ENCODE peak calls at places on chromosome 21, in ten cellular contexts. J, N, O, B, F, Y, U, A, Q and E are unnamed samples.

GRCh38 chr21:28754127-28754611 is 238.5 kb downstream of the LTN1 start:
- DNase-seq in N (no peak), Y (no peak), Q (peak), B (no peak), O (peak), A (no peak), U (no peak), J (no peak), F (no peak), E (no peak)

GRCh38 chr21:41428847-41429246 is 2.8 kb downstream of the MX1 start:
- DNase-seq in N (no peak), O (no peak), U (no peak), Q (no peak), F (no peak), Y (no peak), B (no peak), A (no peak), J (no peak), E (no peak)

GRCh38 chr21:23837564-23837963 is 1769.7 kb downstream of the MRPL39 start:
- DNase-seq in U (no peak), F (no peak), O (no peak), N (no peak), A (no peak), Q (no peak), B (peak), J (no peak), Y (no peak), E (no peak)

GRCh38 chr21:32134441-32135159 is 144.2 kb downstream of the MIS18A start:
- DNase-seq in B (no peak), Y (no peak), N (no peak), O (no peak), U (no peak), A (no peak), Q (no peak), J (no peak), F (no peak), E (no peak)

GRCh38 chr21:45412909-45413581 is 8.1 kb downstream of the COL18A1 start:
- DNase-seq in Y (no peak), U (no peak), Q (peak), O (no peak), B (no peak), A (no peak), N (no peak), F (no peak), J (no peak), E (no peak)

GRCh38 chr21:33040215-33040614 is 14.5 kb downstream of the OLIG2 start:
- DNase-seq in U (no peak), Q (no peak), Y (no peak), A (no peak), F (no peak), J (no peak), O (no peak), B (no peak), N (no peak), E (no peak)

GRCh38 chr21:29105218-29105617 is 25.2 kb upstream of the MAP3K7CL start:
- DNase-seq in J (no peak), Y (peak), B (no peak), U (no peak), A (no peak), Q (no peak), N (no peak), O (peak), F (no peak), E (no peak)

GRCh38 chr21:39461419-39461818 is 9.6 kb downstream of the SH3BGR start:
- DNase-seq in F (no peak), Y (no peak), U (no peak), J (no peak), A (no peak), O (no peak), B (no peak), Q (no peak), N (no peak), E (no peak)

GRCh38 chr21:39321424-39321823 is 8.0 kb upstream of the BRWD1 start:
- DNase-seq in J (peak), O (no peak), Y (no peak), N (no peak), F (no peak), U (no peak), B (no peak), Q (no peak), A (no peak), E (no peak)

GRCh38 chr21:31204801-31205200 is 139.3 kb downstream of the TIAM1 start:
- DNase-seq in B (peak), Q (no peak), Y (no peak), J (no peak), U (no peak), N (no peak), F (no peak), A (no peak), O (no peak), E (no peak)

GRCh38 chr21:35046223-35046690 is 2.8 kb downstream of the RUNX1 start:
- DNase-seq in Q (no peak), A (no peak), B (no peak), F (no peak), J (no peak), N (no peak), Y (no peak), O (no peak), U (peak), E (peak)

GRCh38 chr21:29304577-29304976 is 5.9 kb downstream of the BACH1 start:
- DNase-seq in N (no peak), B (no peak), A (no peak), Y (no peak), O (no peak), U (no peak), Q (no peak), J (no peak), F (no peak), E (no peak)

GRCh38 chr21:42233067-42233981 is 14.4 kb downstream of the ABCG1 start:
- DNase-seq in J (peak), B (peak), A (no peak), U (peak), F (peak), Q (peak), O (peak), Y (no peak), N (peak), E (peak)

GRCh38 chr21:41425954-41426655 is at the start of gene MX1:
- DNase-seq in N (peak), Y (no peak), F (peak), Q (peak), B (no peak), J (peak), U (peak), A (peak), O (peak), E (peak)

GRCh38 chr21:36125513-36126121 is 9.3 kb upstream of the CBR3 start:
- DNase-seq in N (peak), O (peak), Y (peak), Q (peak), A (no peak), F (peak), J (no peak), U (peak), B (peak), E (peak)

GRCh38 chr21:36684957-36685714 is 13.8 kb upstream of the SIM2 start:
- DNase-seq in N (no peak), J (no peak), B (no peak), F (no peak), A (no peak), U (no peak), Q (no peak), Y (no peak), O (no peak), E (no peak)

GRCh38 chr21:15152591-15152990 is 87.8 kb upstream of the NRIP1 start:
- DNase-seq in U (no peak), Q (no peak), Y (no peak), F (no peak), N (no peak), A (no peak), B (no peak), O (no peak), J (no peak), E (no peak)

GRCh38 chr21:43884012-43884860 is 19.2 kb downstream of the AGPAT3 start:
- DNase-seq in B (no peak), F (peak), Y (peak), J (peak), U (peak), A (no peak), O (peak), N (no peak), Q (peak), E (no peak)

GRCh38 chr21:17697474-17697873 is 84.8 kb upstream of the BTG3 start:
- DNase-seq in F (no peak), O (no peak), B (no peak), Y (no peak), N (no peak), Q (no peak), U (no peak), J (no peak), A (no peak), E (no peak)

GRCh38 chr21:42644223-42645208 is 8.9 kb upstream of the PDE9A start:
- DNase-seq in Q (peak), F (no peak), A (no peak), J (no peak), N (no peak), U (no peak), O (peak), Y (no peak), B (no peak), E (no peak)

GRCh38 chr21:46064870-46065214 is 33.1 kb upstream of the COL6A2 start:
- DNase-seq in Q (no peak), J (no peak), F (no peak), Y (no peak), B (no peak), O (no peak), U (no peak), A (no peak), N (no peak), E (no peak)

GRCh38 chr21:15722591-15723324 is 7.0 kb upstream of the USP25 start:
- DNase-seq in B (no peak), Q (no peak), N (no peak), Y (no peak), F (no peak), O (no peak), A (no peak), U (no peak), J (no peak), E (no peak)

GRCh38 chr21:44982558-44983244 is 42.9 kb downstream of the SLX9 start:
- DNase-seq in Y (no peak), O (peak), U (no peak), F (no peak), J (no peak), Q (peak), N (no peak), B (no peak), A (no peak), E (no peak)

GRCh38 chr21:39012314-39013230 is 170.7 kb downstream of the PSMG1 start:
- DNase-seq in U (no peak), J (no peak), Y (no peak), N (no peak), F (no peak), B (no peak), O (no peak), A (no peak), Q (no peak), E (no peak)

GRCh38 chr21:16588433-16588860 is 858.7 kb downstream of the USP25 start:
- DNase-seq in J (no peak), U (no peak), N (no peak), A (peak), F (no peak), B (peak), Q (peak), O (peak), Y (peak), E (no peak)

GRCh38 chr21:45317401-45318145 is 29.9 kb upstream of the POFUT2 start:
- DNase-seq in J (no peak), B (no peak), U (no peak), A (no peak), F (no peak), N (no peak), Q (peak), O (peak), Y (peak), E (no peak)

GRCh38 chr21:16708431-16708830 is 804.4 kb upstream of the CXADR start:
- DNase-seq in N (no peak), B (no peak), U (no peak), Y (no peak), O (peak), Q (no peak), J (no peak), A (no peak), F (no peak), E (no peak)

GRCh38 chr21:33761104-33762036 is 119.1 kb downstream of the ITSN1 start:
- DNase-seq in O (peak), Y (peak), Q (no peak), F (no peak), A (peak), B (no peak), N (no peak), U (no peak), J (peak), E (no peak)

GRCh38 chr21:38219049-38219628 is 37.7 kb upstream of the KCNJ15 start:
- DNase-seq in U (peak), J (no peak), F (peak), A (peak), O (peak), Q (peak), B (peak), N (peak), Y (peak), E (peak)

GRCh38 chr21:33115586-33116541 is 45.9 kb downstream of the OLIG1 start:
- DNase-seq in N (no peak), Q (no peak), B (no peak), O (no peak), Y (no peak), F (no peak), U (no peak), A (no peak), J (no peak), E (no peak)

GRCh38 chr21:26461500-26461899 is 111.6 kb downstream of the CYYR1 start:
- DNase-seq in Q (no peak), U (no peak), N (no peak), O (no peak), B (no peak), Y (no peak), A (no peak), J (no peak), F (no peak), E (no peak)

GRCh38 chr21:38929137-38929536 is 123.4 kb downstream of the ETS2 start:
- DNase-seq in B (no peak), A (no peak), U (no peak), Y (no peak), F (no peak), N (no peak), Q (no peak), J (no peak), O (no peak), E (no peak)

GRCh38 chr21:27291006-27291405 is 324.1 kb upstream of the ADAMTS5 start:
- DNase-seq in O (no peak), A (no peak), J (no peak), U (no peak), Y (no peak), B (no peak), F (no peak), N (no peak), Q (no peak), E (no peak)

GRCh38 chr21:45559216-45560105 is 17.2 kb upstream of the SLC19A1 start:
- DNase-seq in F (no peak), Y (no peak), A (no peak), N (no peak), B (no peak), U (no peak), O (no peak), J (no peak), Q (no peak), E (no peak)

GRCh38 chr21:38721983-38722382 is 83.7 kb upstream of the ETS2 start:
- DNase-seq in J (no peak), Q (no peak), U (no peak), B (no peak), A (no peak), O (peak), F (no peak), Y (no peak), N (no peak), E (no peak)

GRCh38 chr21:38766987-38767722 is 38.6 kb upstream of the ETS2 start:
- DNase-seq in A (no peak), U (peak), N (no peak), B (peak), Q (no peak), J (no peak), F (peak), O (no peak), Y (no peak), E (peak)

GRCh38 chr21:19999369-20000272 is 998.6 kb upstream of the NCAM2 start:
- DNase-seq in A (no peak), B (no peak), J (no peak), N (no peak), O (no peak), F (no peak), Q (no peak), Y (no peak), U (no peak), E (no peak)

GRCh38 chr21:32143222-32143939 is 135.5 kb downstream of the MIS18A start:
- DNase-seq in A (no peak), B (no peak), U (no peak), Y (no peak), F (no peak), Q (no peak), O (no peak), N (no peak), J (no peak), E (no peak)